ENCODE peak calls at places on chromosomes 1 and 21, in four cellular contexts. N, B, T and I are unnamed samples.

GRCh38 chr1:71014110-71014509 is 33.5 kb downstream of the PTGER3 start:
- DNase-seq in N (no peak), B (no peak), T (no peak), I (no peak)

GRCh38 chr1:226125097-226125630 is 61.4 kb downstream of the ACBD3 start:
- DNase-seq in T (peak; percentile 77), B (peak; percentile 83), N (peak; percentile 89), I (peak; percentile 66)

GRCh38 chr1:17370618-17371017 is 1.4 kb upstream of the PADI6 start:
- DNase-seq in B (no peak), T (no peak), N (no peak), I (no peak)

GRCh38 chr1:68230901-68231626 is 1.3 kb downstream of the WLS start:
- DNase-seq in B (peak; percentile 26), T (peak; percentile 39), N (peak; percentile 53), I (no peak)

GRCh38 chr1:203593723-203594122 is 32.9 kb upstream of the ATP2B4 start:
- DNase-seq in T (no peak), N (no peak), B (no peak), I (peak; percentile 45)

GRCh38 chr21:34887729-34888568 is 161.2 kb downstream of the RUNX1 start:
- DNase-seq in N (peak; percentile 86), B (peak; percentile 55), T (peak; percentile 56), I (peak; percentile 83)

GRCh38 chr1:56645663-56646330 is 683 bp downstream of the PRKAA2 start:
- DNase-seq in B (no peak), T (peak; percentile 10), N (no peak), I (no peak)

GRCh38 chr1:171877711-171878110 is 36.4 kb downstream of the DNM3 start:
- DNase-seq in N (no peak), B (no peak), T (no peak), I (no peak)

GRCh38 chr1:25820247-25821111 is 725 bp downstream of the MTFR1L start:
- DNase-seq in T (peak; percentile 56), B (peak; percentile 38), N (peak; percentile 75), I (peak; percentile 47)

GRCh38 chr21:36504067-36505058 is 24.4 kb upstream of the CLDN14 start:
- DNase-seq in B (no peak), N (no peak), T (peak; percentile 21), I (peak; percentile 7)

GRCh38 chr1:211574705-211575104 is 4.3 kb downstream of the SLC30A1 start:
- DNase-seq in N (no peak), B (no peak), T (no peak), I (no peak)

GRCh38 chr1:44652445-44653106 is 21.7 kb downstream of the TMEM53 start:
- DNase-seq in T (peak; percentile 64), N (peak; percentile 80), B (peak; percentile 73), I (peak; percentile 46)

GRCh38 chr1:31412732-31413404 is at the start of gene SERINC2:
- DNase-seq in B (no peak), T (no peak), N (peak; percentile 59), I (no peak)

GRCh38 chr1:46705408-46705807 is 13.5 kb downstream of the EFCAB14 start:
- DNase-seq in T (no peak), B (no peak), N (no peak), I (no peak)

GRCh38 chr1:150847499-150848060 is 28.8 kb downstream of the ARNT start:
- DNase-seq in B (no peak), N (no peak), T (no peak), I (no peak)

GRCh38 chr1:232952514-232953175 is 2.2 kb downstream of the NTPCR start:
- DNase-seq in B (no peak), N (no peak), T (no peak), I (no peak)

GRCh38 chr21:26572668-26573381 is at the start of gene CYYR1:
- DNase-seq in N (peak; percentile 48), T (peak; percentile 34), B (peak; percentile 29), I (no peak)

GRCh38 chr1:241652012-241652411 is at the start of gene WDR64:
- DNase-seq in T (no peak), B (no peak), N (no peak), I (no peak)

GRCh38 chr21:45768011-45768740 is 124.7 kb downstream of the PCBP3 start:
- DNase-seq in B (no peak), N (no peak), T (no peak), I (no peak)

GRCh38 chr1:85611856-85612255 is 31.3 kb downstream of the CCN1 start:
- DNase-seq in N (peak; percentile 77), T (peak; percentile 42), B (no peak), I (no peak)

GRCh38 chr1:29245876-29246275 is 9.6 kb downstream of the PTPRU start:
- DNase-seq in N (no peak), B (no peak), T (no peak), I (no peak)

GRCh38 chr1:89262643-89263042 is 10.0 kb downstream of the GBP5 start:
- DNase-seq in N (no peak), B (no peak), T (no peak), I (no peak)

GRCh38 chr1:154344977-154345837 is 19.9 kb downstream of the ATP8B2 start:
- DNase-seq in N (peak; percentile 63), B (no peak), T (no peak), I (peak; percentile 63)

GRCh38 chr1:10932088-10932487 is 80.4 kb upstream of the TARDBP start:
- DNase-seq in N (no peak), T (no peak), B (no peak), I (no peak)

GRCh38 chr1:81598623-81599022 is 202.1 kb upstream of the ADGRL2 start:
- DNase-seq in B (no peak), T (no peak), N (no peak), I (no peak)

GRCh38 chr1:162023547-162024501 is at the start of gene OLFML2B:
- DNase-seq in T (peak; percentile 72), N (peak; percentile 75), B (peak; percentile 78), I (peak; percentile 6)

GRCh38 chr1:2537785-2538115 is 7.7 kb upstream of the HES5 start:
- DNase-seq in T (no peak), B (no peak), N (no peak), I (no peak)

GRCh38 chr1:155133799-155134281 is 1.8 kb upstream of the SLC50A1 start:
- DNase-seq in N (no peak), B (no peak), T (no peak), I (no peak)

GRCh38 chr1:243819438-243819839 is 30.6 kb downstream of the AKT3 start:
- DNase-seq in N (no peak), T (no peak), B (no peak), I (no peak)

GRCh38 chr1:78004719-78005346 is at the start of gene DNAJB4:
- DNase-seq in B (no peak), T (peak; percentile 86), N (no peak), I (peak; percentile 68)

GRCh38 chr1:40258445-40258769 is 371 bp downstream of the ZMPSTE24 start:
- DNase-seq in B (no peak), T (no peak), N (no peak), I (no peak)

GRCh38 chr1:10901894-10902805 is 105.7 kb upstream of the CASZ1 start:
- DNase-seq in N (no peak), B (no peak), T (no peak), I (no peak)

GRCh38 chr1:61960999-61961398 is 218.7 kb downstream of the PATJ start:
- DNase-seq in N (no peak), B (no peak), T (no peak), I (no peak)

GRCh38 chr1:940121-941026 is 16.7 kb downstream of the SAMD11 start:
- DNase-seq in N (no peak), T (peak; percentile 68), B (peak; percentile 65), I (no peak)

GRCh38 chr21:8997011-8997440 is 1524.4 kb upstream of the TPTE start:
- DNase-seq in T (no peak), N (no peak), B (no peak), I (no peak)
- H3K9me3 ChIP-seq in T (peaks cover 3% of the 10 kb centered on the region), N (no peaks in the 10 kb centered on the region), B (peaks cover 7% of the 10 kb centered on the region), I (no peaks in the 10 kb centered on the region)

GRCh38 chr1:158952416-158952815 is 21.1 kb downstream of the PYHIN1 start:
- DNase-seq in T (no peak), N (no peak), B (no peak), I (no peak)

DNA sequence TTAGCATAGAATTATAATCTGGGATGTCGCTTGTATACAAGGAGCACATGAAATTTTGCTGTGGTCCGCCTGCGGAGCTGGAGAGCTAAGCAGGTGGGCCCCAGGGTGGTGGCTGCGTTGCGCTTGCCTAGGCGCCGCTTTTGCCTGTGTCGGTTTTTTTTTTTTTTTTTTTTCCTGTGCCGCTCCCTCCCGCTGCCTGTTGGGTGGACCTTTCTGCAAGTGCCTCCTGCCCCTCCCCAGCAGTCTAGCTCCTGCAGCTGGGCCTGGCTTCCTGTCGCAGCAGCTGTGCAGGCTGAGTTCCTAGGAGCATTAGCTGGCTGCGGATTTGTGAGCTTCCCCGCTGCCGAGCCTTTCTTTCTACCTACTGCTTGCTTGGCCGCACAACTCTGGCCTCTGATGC is 20.6 kb downstream of the PYHIN1 start:
- DNase-seq in B (no peak), T (no peak), N (no peak), I (no peak)
- H3K9me3 ChIP-seq in B (peaks cover 4% of the 10 kb centered on the region), T (no peaks in the 10 kb centered on the region), N (no peaks in the 10 kb centered on the region), I (no peaks in the 10 kb centered on the region)

GRCh38 chr1:228245111-228245510 is 37.3 kb downstream of the OBSCN start:
- DNase-seq in T (no peak), N (no peak), B (no peak), I (no peak)
- H3K9me3 ChIP-seq in T (peaks cover 30% of the 10 kb centered on the region), N (peaks cover 41% of the 10 kb centered on the region), B (peaks cover 57% of the 10 kb centered on the region), I (peaks cover 7% of the 10 kb centered on the region)

DNA sequence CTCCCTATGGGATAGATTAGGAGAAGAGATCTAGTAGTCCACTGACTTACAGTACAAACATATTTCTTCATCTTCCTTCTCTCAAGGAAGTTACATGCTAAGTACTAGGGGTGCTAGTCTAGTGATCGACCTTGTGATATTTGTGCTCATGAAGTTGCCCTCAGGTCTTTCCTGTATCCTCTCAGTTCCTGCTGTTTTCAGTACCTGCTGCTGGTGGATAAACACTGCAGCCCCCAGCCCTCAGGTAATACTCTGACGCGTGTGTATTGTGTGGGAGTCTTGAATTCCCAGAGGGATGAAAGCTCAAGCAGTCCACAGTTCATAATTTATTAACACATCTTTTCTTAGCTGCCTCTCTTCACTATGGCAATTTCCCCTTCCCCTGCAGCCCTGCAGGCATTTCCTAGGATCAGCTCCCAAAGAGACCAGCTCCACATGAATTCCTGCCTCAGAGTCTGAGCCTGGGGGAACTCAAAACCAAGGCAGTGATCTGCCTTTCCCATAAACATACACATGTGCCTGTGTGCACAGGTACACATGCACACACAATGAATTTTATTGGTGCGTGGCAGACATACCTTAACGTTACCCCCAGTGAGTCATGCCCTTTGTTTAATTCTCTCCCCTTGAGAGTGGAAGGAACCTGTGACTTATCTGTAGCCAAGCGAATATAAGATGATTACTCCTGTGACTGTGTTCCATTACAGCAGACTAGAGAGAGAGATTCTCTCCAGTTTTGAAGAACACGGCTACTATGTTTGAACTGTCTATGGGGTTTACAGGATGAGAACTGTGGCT is 14.0 kb upstream of the HMGCS2 start:
- DNase-seq in B (no peak), T (no peak), N (no peak), I (no peak)
- H3K9me3 ChIP-seq in B (no peaks in the 10 kb centered on the region), T (no peaks in the 10 kb centered on the region), N (no peaks in the 10 kb centered on the region), I (no peaks in the 10 kb centered on the region)